ENCODE peak calls at places on chromosomes 13 and 19, in five cellular contexts. F is IMR-90, C is esophagus squamous epithelium, O is tibial nerve, B is body of pancreas. H is an unnamed sample.

GRCh38 chr19:4970558-4971423 is 1.9 kb downstream of the KDM4B start:
- DNase-seq in O (no peak), F (no peak), B (peak), C (no peak), H (no peak)

GRCh38 chr13:114151565-114152284 is 19.3 kb upstream of the RASA3 start:
- DNase-seq in C (no peak), B (no peak), F (no peak), O (no peak), H (peak)

GRCh38 chr19:24060687-24061356 is 26.2 kb upstream of the ZNF254 start:
- DNase-seq in B (no peak), O (no peak), F (peak), C (no peak), H (no peak)

GRCh38 chr13:33353210-33353609 is 67.7 kb upstream of the STARD13 start:
- DNase-seq in C (no peak), B (peak), F (no peak), O (peak), H (peak)

GRCh38 chr19:57027360-57027759 is 92.4 kb upstream of the USP29 start:
- DNase-seq in B (no peak), F (no peak), O (no peak), C (no peak), H (no peak)

GRCh38 chr13:89584058-89584457 is 1763.4 kb upstream of the MIR17HG start:
- DNase-seq in C (no peak), O (no peak), B (no peak), F (no peak), H (no peak)

GRCh38 chr19:43759515-43759914 is 4.8 kb upstream of the SMG9 start:
- DNase-seq in B (no peak), O (no peak), C (no peak), F (peak), H (no peak)

GRCh38 chr19:17107546-17108452 is 32.2 kb downstream of the MYO9B start:
- DNase-seq in C (no peak), B (peak), F (peak), O (peak), H (peak)

GRCh38 chr13:85864963-85865530 is 65.8 kb upstream of the SLITRK6 start:
- DNase-seq in B (no peak), F (peak), C (no peak), O (no peak), H (peak)

GRCh38 chr13:54357284-54357933 is 1328.8 kb downstream of the OLFM4 start:
- DNase-seq in O (no peak), F (no peak), B (no peak), C (no peak), H (no peak)

GRCh38 chr13:26658972-26659371 is 101.5 kb downstream of the WASF3 start:
- DNase-seq in F (no peak), O (no peak), C (no peak), B (no peak), H (no peak)

GRCh38 chr13:66171821-66172220 is 1058.3 kb downstream of the PCDH9 start:
- DNase-seq in F (no peak), O (no peak), C (no peak), B (no peak), H (no peak)

GRCh38 chr19:6761053-6761676 is 6.1 kb downstream of the SH2D3A start:
- DNase-seq in F (no peak), C (no peak), O (no peak), B (no peak), H (peak)

GRCh38 chr19:33226550-33227241 is 1.0 kb upstream of the SLC7A10 start:
- DNase-seq in B (peak), O (no peak), C (no peak), F (no peak), H (no peak)

GRCh38 chr19:5326545-5326944 is 14.1 kb downstream of the PTPRS start:
- DNase-seq in O (no peak), C (no peak), F (no peak), B (no peak), H (no peak)

GRCh38 chr13:58950911-58951310 is 1212.8 kb downstream of the DIAPH3 start:
- DNase-seq in F (no peak), B (no peak), O (no peak), C (no peak), H (no peak)

GRCh38 chr13:91346848-91347211 is 657 bp upstream of the MIR17HG start:
- DNase-seq in O (no peak), F (no peak), C (no peak), B (peak), H (peak)

GRCh38 chr13:98419786-98420559 is 156.9 kb downstream of the STK24 start:
- DNase-seq in C (no peak), F (no peak), O (no peak), B (no peak), H (no peak)

GRCh38 chr19:49655570-49656455 is 9.8 kb downstream of the IRF3 start:
- DNase-seq in F (no peak), B (no peak), C (no peak), O (no peak), H (no peak)

GRCh38 chr19:51441410-51442390 is 16.6 kb downstream of the SIGLEC8 start:
- DNase-seq in C (no peak), B (no peak), F (no peak), O (no peak), H (peak)

GRCh38 chr19:16106121-16106520 is 5.6 kb upstream of the RAB8A start:
- DNase-seq in F (peak), O (no peak), B (no peak), C (no peak), H (peak)

GRCh38 chr19:58572026-58572817 is 913 bp downstream of the MZF1 start:
- DNase-seq in F (no peak), C (no peak), O (no peak), B (no peak), H (no peak)

GRCh38 chr19:58572818-58573657 is at the start of gene MZF1:
- DNase-seq in B (peak), F (peak), C (no peak), O (peak), H (peak)

GRCh38 chr19:58575183-58576041 is 2.3 kb upstream of the MZF1 start:
- DNase-seq in C (no peak), B (peak), O (peak), F (peak), H (peak)

GRCh38 chr19:58571575-58571947 is 1.6 kb downstream of the MZF1 start:
- DNase-seq in B (no peak), C (no peak), F (no peak), O (no peak), H (no peak)

GRCh38 chr19:58573658-58574164 is 576 bp upstream of the MZF1 start:
- DNase-seq in B (no peak), O (no peak), C (no peak), F (no peak), H (no peak)
- H3K4me3 ChIP-seq in B (peak), O (peak), C (peak), F (peak), H (peak)

GRCh38 chr13:43848250-43848649 is 31.3 kb downstream of the CCDC122 start:
- DNase-seq in C (no peak), O (no peak), F (peak), B (no peak), H (peak)
- TF ChIP-seq POLR2A in C (no peak), O (no peak), F (no peak), B (no peak), H (no peak)

GRCh38 chr19:45664575-45664974 is 3.4 kb upstream of the GIPR start:
- DNase-seq in O (no peak), B (no peak), F (no peak), C (no peak), H (no peak)

GRCh38 chr19:45670670-45671453 is 2.8 kb downstream of the GIPR start:
- DNase-seq in O (no peak), C (no peak), B (peak), F (peak), H (peak)

GRCh38 chr19:45663800-45664199 is 4.2 kb upstream of the GIPR start:
- DNase-seq in B (no peak), C (no peak), F (no peak), O (no peak), H (peak)

GRCh38 chr19:45668342-45668871 is 386 bp downstream of the GIPR start:
- DNase-seq in B (no peak), F (no peak), C (no peak), O (no peak), H (peak)

GRCh38 chr19:45667620-45668341 is at the start of gene GIPR:
- DNase-seq in B (peak), F (peak), C (no peak), O (no peak), H (peak)
- H3K4me3 ChIP-seq in B (no peak), F (peak), C (peak), O (no peak), H (peak)

GRCh38 chr19:29672319-29672932 is 7.2 kb downstream of the PLEKHF1 start:
- DNase-seq in F (no peak), O (no peak), C (no peak), B (no peak), H (no peak)

GRCh38 chr19:29670255-29670654 is 5.0 kb downstream of the PLEKHF1 start:
- DNase-seq in B (no peak), O (no peak), C (no peak), F (no peak), H (no peak)

GRCh38 chr19:29673451-29674371 is 8.4 kb downstream of the PLEKHF1 start:
- DNase-seq in B (no peak), O (no peak), F (no peak), C (no peak), H (no peak)

GRCh38 chr19:29672933-29673336 is 7.7 kb downstream of the PLEKHF1 start:
- DNase-seq in O (no peak), F (no peak), C (no peak), B (peak), H (no peak)

DNA sequence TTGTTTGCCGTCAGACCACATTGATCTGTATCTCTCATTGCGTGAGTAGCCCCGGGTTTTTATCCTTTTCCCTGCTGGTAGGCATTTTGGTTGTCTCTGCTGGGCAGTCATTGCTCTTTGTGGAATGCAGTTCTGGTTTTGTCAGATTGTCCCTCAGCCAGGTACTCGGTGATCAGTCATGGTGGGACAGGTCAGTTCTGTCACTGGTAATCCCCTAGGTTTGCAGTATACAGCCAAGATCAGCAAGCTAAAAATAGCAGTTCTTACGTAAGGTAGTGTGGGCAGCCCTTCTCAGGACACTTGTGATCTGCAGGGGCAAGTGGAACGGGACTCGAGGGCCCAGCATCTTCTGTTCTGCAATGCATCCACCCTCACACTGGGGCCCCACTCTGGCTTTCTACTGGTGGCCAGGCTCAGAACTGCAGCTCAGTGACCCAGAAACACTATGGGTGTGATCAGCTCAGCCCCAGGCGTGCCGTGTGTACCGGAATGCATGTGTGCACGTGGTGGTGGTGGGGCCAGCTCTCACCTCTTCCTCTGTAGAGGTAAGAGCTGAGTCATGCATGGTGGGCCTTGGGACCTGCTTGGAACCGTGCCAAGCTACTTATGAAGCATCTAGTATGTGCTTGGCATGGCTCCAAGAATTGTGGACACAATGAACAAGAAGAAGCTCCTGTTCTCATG is 6.3 kb downstream of the PLEKHF1 start:
- DNase-seq in F (no peak), B (peak), O (no peak), C (peak), H (peak)
- TF ChIP-seq POLR2A in F (no peak), B (no peak), O (no peak), C (no peak), H (no peak)

DNA sequence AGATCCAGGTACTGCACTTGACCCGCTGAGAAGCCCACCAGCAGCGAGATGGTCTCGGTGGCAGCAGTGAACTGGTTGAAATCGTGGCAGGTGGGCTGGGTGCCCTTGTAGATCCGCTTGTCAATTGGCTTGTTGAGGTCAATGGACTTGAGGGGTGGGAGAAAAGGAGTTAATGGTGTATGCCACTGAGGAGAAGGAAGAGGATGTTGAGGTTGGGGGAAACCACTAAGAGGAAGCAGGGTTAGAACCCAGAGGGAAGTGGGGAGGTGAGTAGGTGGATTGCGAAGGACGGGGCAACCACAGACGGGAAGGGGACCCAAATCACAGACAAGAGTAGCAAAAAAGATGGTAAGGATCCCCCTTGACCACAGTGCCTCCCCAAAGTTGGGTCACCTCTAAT is 1.7 kb downstream of the DMWD start:
- DNase-seq in C (no peak), B (peak), F (no peak), O (no peak), H (peak)
- H3K4me3 ChIP-seq in C (no peak), B (no peak), F (no peak), O (no peak), H (no peak)

GRCh38 chr19:35000647-35001501 is 751 bp downstream of the GRAMD1A start:
- DNase-seq in F (peak), O (no peak), C (no peak), B (peak), H (peak)
- TF ChIP-seq POLR2A in F (no peak), O (no peak), C (no peak), B (peak), H (no peak)

DNA sequence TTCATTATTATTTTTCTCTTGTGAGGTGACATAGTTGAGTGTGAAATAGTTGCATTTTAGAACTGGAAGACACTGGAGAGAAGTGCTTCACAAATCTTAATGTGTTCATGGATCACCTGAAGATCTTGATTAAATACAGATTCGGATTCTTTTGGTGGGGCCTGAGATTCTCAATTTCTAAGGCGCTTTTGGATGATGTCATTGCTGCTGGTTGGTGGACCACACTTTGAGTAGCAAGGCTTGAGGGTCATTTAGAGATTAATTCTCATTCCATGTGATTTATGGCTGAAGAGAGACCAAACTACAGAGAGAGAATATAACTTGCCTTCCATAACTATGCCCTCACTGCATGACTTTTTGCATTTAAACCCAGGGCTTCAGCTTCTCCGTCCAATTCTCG is 27.2 kb downstream of the CEACAM8 start:
- DNase-seq in F (no peak), B (no peak), O (no peak), C (no peak), H (no peak)
- H3K4me3 ChIP-seq in F (no peak), B (no peak), O (no peak), C (no peak), H (no peak)

GRCh38 chr19:1266116-1266817 is 2.9 kb upstream of the CIRBP start:
- DNase-seq in O (no peak), F (peak), C (peak), B (peak), H (peak)
- TF ChIP-seq POLR2A in O (no peak), F (peak), C (no peak), B (no peak), H (no peak)

GRCh38 chr13:27911499-27911898 is 8.3 kb upstream of the PDX1 start:
- DNase-seq in C (no peak), F (no peak), O (no peak), B (no peak), H (no peak)

GRCh38 chr13:27905650-27906049 is 14.2 kb upstream of the PDX1 start:
- DNase-seq in O (no peak), C (no peak), F (no peak), B (peak), H (no peak)

GRCh38 chr13:27907139-27907787 is 12.5 kb upstream of the PDX1 start:
- DNase-seq in C (no peak), O (no peak), F (no peak), B (no peak), H (no peak)

GRCh38 chr13:27913116-27913515 is 6.7 kb upstream of the PDX1 start:
- DNase-seq in F (no peak), B (no peak), O (no peak), C (no peak), H (no peak)

DNA sequence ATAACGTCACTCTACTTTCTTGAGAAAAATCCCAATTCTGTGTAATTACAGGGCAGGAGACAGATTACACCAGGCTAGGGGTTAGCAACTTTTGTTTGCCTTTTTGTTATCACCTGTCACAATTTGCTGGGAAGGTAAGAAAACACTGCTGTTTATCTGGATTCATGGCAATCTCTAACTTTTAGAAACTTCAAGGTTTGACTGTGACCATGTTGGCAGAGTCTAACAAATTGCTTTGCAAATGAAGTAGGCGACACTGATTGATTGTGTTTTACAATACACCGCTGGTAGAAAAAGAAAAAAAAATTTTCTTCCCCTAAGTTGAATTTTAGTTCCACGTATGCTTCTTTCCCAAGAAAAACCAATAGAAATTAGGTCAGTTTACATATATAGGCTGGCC is 10.4 kb upstream of the PDX1 start:
- DNase-seq in O (no peak), C (no peak), B (no peak), F (no peak), H (no peak)
- H3K4me3 ChIP-seq in O (no peak), C (no peak), B (no peak), F (no peak), H (no peak)

H was measured in NB4.